ENCODE peak calls at places on chromosome 22, in four cellular contexts. D, V, H and B are unnamed samples.

GRCh38 chr22:17724678-17725464 is 49.4 kb downstream of the BID start:
- DNase-seq in V (no peak), H (no peak), D (no peak), B (no peak)

GRCh38 chr22:23219787-23220484 is 39.6 kb downstream of the BCR start:
- DNase-seq in D (peak), H (no peak), V (no peak), B (no peak)

GRCh38 chr22:39181356-39181755 is 28.9 kb upstream of the CBX7 start:
- DNase-seq in H (no peak), D (no peak), V (no peak), B (no peak)

GRCh38 chr22:47401976-47402770 is 639.7 kb downstream of the TBC1D22A start:
- DNase-seq in D (no peak), H (no peak), V (no peak), B (no peak)

GRCh38 chr22:22911327-22912134 is 23.9 kb downstream of the IGLL5 start:
- DNase-seq in D (no peak), V (no peak), H (no peak), B (no peak)

GRCh38 chr22:20904008-20904979 is 12.9 kb upstream of the CRKL start:
- DNase-seq in V (no peak), D (no peak), H (no peak), B (no peak)

GRCh38 chr22:47201996-47202818 is 439.8 kb downstream of the TBC1D22A start:
- DNase-seq in D (no peak), H (no peak), V (no peak), B (no peak)

GRCh38 chr22:33906475-33906874 is 13.8 kb downstream of the LARGE1 start:
- DNase-seq in D (no peak), V (no peak), H (no peak), B (no peak)

GRCh38 chr22:40156001-40156516 is 21.7 kb upstream of the TNRC6B start:
- DNase-seq in V (no peak), D (peak), H (no peak), B (no peak)

GRCh38 chr22:40791241-40791640 is 27.9 kb downstream of the SLC25A17 start:
- DNase-seq in D (no peak), H (no peak), V (no peak), B (no peak)

GRCh38 chr22:37063436-37064420 is 12.2 kb downstream of the KCTD17 start:
- DNase-seq in H (no peak), D (no peak), V (no peak), B (no peak)

GRCh38 chr22:45966320-45966891 is 10.6 kb downstream of the WNT7B start:
- DNase-seq in D (no peak), H (no peak), V (no peak), B (peak)

GRCh38 chr22:22733881-22734373 is 89.5 kb downstream of the GGTLC2 start:
- DNase-seq in H (no peak), D (no peak), V (no peak), B (no peak)

GRCh38 chr22:38957046-38957770 is at the start of gene APOBEC3A:
- DNase-seq in V (no peak), D (peak), H (no peak), B (no peak)

GRCh38 chr22:36395061-36395849 is 7.5 kb upstream of the MYH9 start:
- DNase-seq in D (no peak), H (no peak), V (no peak), B (no peak)

GRCh38 chr22:44331881-44332714 is 19.3 kb upstream of the SHISAL1 start:
- DNase-seq in V (peak), H (no peak), D (no peak), B (no peak)